ENCODE peak calls at places on chromosomes 4 and X, in seven cellular contexts. L, N, S, K, X, Q and J are unnamed samples.

GRCh38 chr4:128521634-128522253 is 234.1 kb upstream of the PGRMC2 start:
- DNase-seq in L (no peak), N (no peak), S (no peak), K (no peak), X (peak), Q (peak), J (no peak)

GRCh38 chrX:41180194-41180902 is 95.1 kb downstream of the USP9X start:
- DNase-seq in L (peak), N (no peak), S (peak), K (peak), X (peak), Q (peak), J (peak)

GRCh38 chr4:152605641-152606304 is 69.9 kb upstream of the FBXW7 start:
- DNase-seq in L (no peak), N (no peak), S (peak), K (no peak), X (no peak), Q (no peak), J (no peak)

GRCh38 chr4:153989505-153989904 is 200.6 kb upstream of the SFRP2 start:
- DNase-seq in L (no peak), N (no peak), S (no peak), K (no peak), X (no peak), Q (no peak), J (no peak)

GRCh38 chr4:129446074-129446473 is 350.1 kb downstream of the C4orf33 start:
- DNase-seq in L (no peak), N (peak), S (no peak), K (peak), X (no peak), Q (no peak), J (no peak)

GRCh38 chrX:103556941-103557340 is 28.4 kb upstream of the TCEAL4 start:
- DNase-seq in L (no peak), N (no peak), S (no peak), K (no peak), X (no peak), Q (peak), J (no peak)

GRCh38 chrX:24020280-24020876 is 6.6 kb downstream of the KLHL15 start:
- DNase-seq in L (no peak), N (no peak), S (no peak), K (no peak), X (no peak), Q (no peak), J (no peak)

GRCh38 chr4:93870876-93871458 is 42.4 kb downstream of the ATOH1 start:
- DNase-seq in L (no peak), N (no peak), S (no peak), K (no peak), X (no peak), Q (no peak), J (no peak)

GRCh38 chr4:71004281-71004851 is 10.9 kb downstream of the DCK start:
- DNase-seq in L (no peak), N (no peak), S (no peak), K (no peak), X (no peak), Q (peak), J (no peak)

GRCh38 chr4:129641179-129641578 is 545.2 kb downstream of the C4orf33 start:
- DNase-seq in L (peak), N (peak), S (peak), K (peak), X (no peak), Q (peak), J (no peak)

GRCh38 chr4:25863906-25864418 is 1.2 kb upstream of the SEL1L3 start:
- DNase-seq in L (no peak), N (no peak), S (no peak), K (no peak), X (no peak), Q (no peak), J (no peak)

GRCh38 chrX:141733371-141733770 is 34.8 kb upstream of the SPANXD start:
- DNase-seq in L (no peak), N (no peak), S (no peak), K (no peak), X (no peak), Q (no peak), J (no peak)

GRCh38 chr4:13783800-13784411 is 156.4 kb upstream of the BOD1L1 start:
- DNase-seq in L (peak), N (no peak), S (no peak), K (no peak), X (no peak), Q (peak), J (no peak)

GRCh38 chr4:2977116-2978097 is 14.0 kb downstream of the GRK4 start:
- DNase-seq in L (no peak), N (no peak), S (no peak), K (no peak), X (peak), Q (peak), J (no peak)

GRCh38 chr4:140367738-140368137 is 5.7 kb upstream of the SCOC start:
- DNase-seq in L (no peak), N (no peak), S (no peak), K (peak), X (no peak), Q (no peak), J (no peak)

GRCh38 chr4:38753021-38753806 is 29.6 kb downstream of the TLR10 start:
- DNase-seq in L (no peak), N (peak), S (peak), K (peak), X (no peak), Q (peak), J (no peak)

GRCh38 chrX:39772057-39772832 is 325.5 kb downstream of the BCOR start:
- DNase-seq in L (no peak), N (peak), S (no peak), K (no peak), X (peak), Q (peak), J (no peak)

GRCh38 chr4:17552427-17552826 is 24.6 kb upstream of the LAP3 start:
- DNase-seq in L (no peak), N (no peak), S (peak), K (no peak), X (no peak), Q (no peak), J (no peak)

GRCh38 chr4:184503869-184504300 is 29.5 kb upstream of the IRF2 start:
- DNase-seq in L (no peak), N (no peak), S (no peak), K (no peak), X (no peak), Q (no peak), J (no peak)

GRCh38 chr4:156694413-156694812 is 277.2 kb downstream of the PDGFC start:
- DNase-seq in L (no peak), N (no peak), S (no peak), K (no peak), X (no peak), Q (no peak), J (peak)

GRCh38 chrX:70439016-70439415 is 5.6 kb upstream of the DLG3 start:
- DNase-seq in L (no peak), N (no peak), S (no peak), K (no peak), X (no peak), Q (no peak), J (no peak)

GRCh38 chrX:40099046-40099968 is 1.5 kb upstream of the BCOR start:
- DNase-seq in L (peak), N (no peak), S (peak), K (no peak), X (no peak), Q (no peak), J (peak)

GRCh38 chr4:122503214-122503613 is 46.7 kb upstream of the IL2 start:
- DNase-seq in L (no peak), N (no peak), S (no peak), K (no peak), X (no peak), Q (no peak), J (no peak)

GRCh38 chr4:63316633-63317032 is 1092.6 kb downstream of the TECRL start:
- DNase-seq in L (no peak), N (no peak), S (no peak), K (no peak), X (no peak), Q (no peak), J (no peak)

GRCh38 chr4:124321370-124321769 is 391.2 kb downstream of the ANKRD50 start:
- DNase-seq in L (no peak), N (no peak), S (no peak), K (no peak), X (no peak), Q (no peak), J (no peak)

GRCh38 chr4:124318292-124318691 is 394.2 kb downstream of the ANKRD50 start:
- DNase-seq in L (no peak), N (no peak), S (no peak), K (no peak), X (no peak), Q (no peak), J (no peak)

GRCh38 chr4:124325676-124326075 is 386.9 kb downstream of the ANKRD50 start:
- DNase-seq in L (no peak), N (no peak), S (no peak), K (no peak), X (no peak), Q (no peak), J (no peak)

DNA sequence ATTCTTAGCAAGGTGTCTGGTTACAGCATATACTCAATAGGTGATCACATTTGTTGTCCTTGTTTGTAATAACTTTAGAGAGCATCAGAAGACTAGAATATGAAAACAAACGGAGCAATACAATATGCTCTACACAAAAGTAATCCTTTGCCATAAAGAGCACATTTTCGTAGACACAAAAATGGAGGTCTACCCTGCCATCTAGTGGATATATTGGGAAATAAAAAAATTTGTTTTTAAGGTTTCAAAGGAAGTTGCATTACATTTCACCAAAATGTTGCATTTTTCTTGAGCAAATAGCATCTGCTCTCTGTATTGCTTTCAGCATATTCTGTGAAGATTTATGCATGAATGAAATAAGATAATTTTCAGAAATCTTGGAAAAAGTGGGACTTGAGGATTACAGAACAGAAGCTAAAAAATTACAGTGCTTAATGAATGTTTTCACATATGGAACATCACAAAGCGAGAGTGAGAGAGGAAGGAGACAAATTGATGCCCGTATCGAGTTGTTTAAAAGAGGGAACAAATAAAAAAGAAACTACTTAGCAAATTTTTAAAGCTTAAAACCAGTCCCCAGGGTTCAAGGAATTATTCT is 390.2 kb downstream of the ANKRD50 start:
- DNase-seq in L (no peak), N (no peak), S (peak), K (peak), X (peak), Q (peak), J (peak)
- TF ChIP-seq JUND in L (no peak), N (no peak), S (no peak), K (no peak), X (no peak), Q (no peak), J (no peak)

DNA sequence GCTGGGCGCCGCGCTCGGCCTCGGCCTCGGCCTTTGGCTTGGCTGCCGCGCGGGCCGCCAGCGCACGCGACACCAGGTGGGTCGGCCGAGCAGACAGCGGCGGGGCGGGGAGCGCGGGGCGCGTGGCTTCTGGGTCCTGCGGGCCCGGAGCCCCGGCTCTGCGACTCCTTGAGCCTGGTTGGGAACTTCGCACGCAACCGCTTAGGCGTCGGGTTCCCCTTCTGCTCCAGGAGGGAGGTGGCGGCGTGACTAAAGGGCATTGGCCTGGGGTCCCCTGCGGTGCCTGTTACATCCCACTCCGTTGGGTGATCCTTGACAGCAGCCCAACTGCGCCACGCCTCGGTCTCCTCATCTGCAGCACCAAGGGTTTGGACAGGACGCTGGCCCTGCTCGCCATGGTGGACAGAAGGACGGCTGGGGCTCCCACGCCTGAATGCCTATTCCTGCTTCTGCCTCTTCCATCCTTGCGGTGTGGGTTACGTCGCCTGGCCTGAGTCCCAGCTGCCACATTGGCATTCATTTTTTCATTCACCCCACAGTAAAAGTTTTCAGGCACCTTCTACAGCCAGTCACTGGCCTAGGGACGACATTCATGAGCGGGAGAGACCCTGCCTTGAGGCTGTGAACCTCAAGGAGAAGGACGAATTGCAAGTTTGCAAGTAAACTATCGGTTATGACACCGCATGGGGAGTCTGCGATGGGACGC is 631 bp downstream of the EVC start:
- DNase-seq in L (no peak), N (no peak), S (no peak), K (no peak), X (no peak), Q (peak), J (no peak)
- TF ChIP-seq JUND in L (no peak), N (no peak), S (no peak), K (no peak), X (no peak), Q (no peak), J (no peak)

DNA sequence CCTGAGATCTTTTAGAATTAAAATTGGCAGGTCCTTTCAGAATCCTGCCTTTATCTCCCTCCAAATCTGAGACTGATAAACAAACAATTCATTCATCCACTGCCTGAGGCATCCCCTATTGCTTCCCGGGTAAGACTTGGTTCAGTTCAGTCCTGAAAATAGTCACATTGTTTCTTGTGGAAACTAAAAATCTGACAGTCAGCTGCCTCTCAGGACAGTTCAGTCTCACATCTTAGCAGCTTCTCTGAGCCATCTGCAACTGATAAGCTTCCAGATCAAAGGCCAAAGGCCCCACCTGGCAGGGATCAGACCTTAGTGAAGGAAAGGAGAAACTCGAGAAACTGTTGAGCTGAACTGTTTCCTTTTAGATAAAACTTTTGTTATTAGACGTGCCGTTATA is 264.5 kb downstream of the IL15 start:
- DNase-seq in L (no peak), N (no peak), S (no peak), K (no peak), X (no peak), Q (no peak), J (no peak)
- TF ChIP-seq JUND in L (no peak), N (no peak), S (no peak), K (no peak), X (no peak), Q (no peak), J (no peak)

GRCh38 chrX:49082472-49082871 is 2.8 kb upstream of the WDR45 start:
- DNase-seq in L (no peak), N (no peak), S (no peak), K (no peak), X (peak), Q (no peak), J (no peak)

GRCh38 chrX:49073641-49074575 is at the start of gene PRAF2:
- DNase-seq in L (peak), N (peak), S (peak), K (peak), X (no peak), Q (no peak), J (peak)

GRCh38 chrX:49075347-49075746 is 1.5 kb upstream of the PRAF2 start:
- DNase-seq in L (no peak), N (no peak), S (no peak), K (no peak), X (no peak), Q (no peak), J (no peak)

GRCh38 chrX:49077941-49078340 is 1.7 kb downstream of the WDR45 start:
- DNase-seq in L (no peak), N (no peak), S (no peak), K (no peak), X (no peak), Q (no peak), J (no peak)

GRCh38 chrX:49079489-49080428 is at the start of gene WDR45:
- DNase-seq in L (peak), N (no peak), S (peak), K (no peak), X (peak), Q (peak), J (peak)
- TF ChIP-seq JUND in L (peak), N (peak), S (peak), K (no peak), X (peak), Q (peak), J (peak)

GRCh38 chr4:89416968-89417367 is 109.4 kb upstream of the GPRIN3 start:
- DNase-seq in L (no peak), N (no peak), S (no peak), K (no peak), X (no peak), Q (no peak), J (no peak)
- TF ChIP-seq JUND in L (no peak), N (no peak), S (no peak), K (peak), X (no peak), Q (no peak), J (no peak)

DNA sequence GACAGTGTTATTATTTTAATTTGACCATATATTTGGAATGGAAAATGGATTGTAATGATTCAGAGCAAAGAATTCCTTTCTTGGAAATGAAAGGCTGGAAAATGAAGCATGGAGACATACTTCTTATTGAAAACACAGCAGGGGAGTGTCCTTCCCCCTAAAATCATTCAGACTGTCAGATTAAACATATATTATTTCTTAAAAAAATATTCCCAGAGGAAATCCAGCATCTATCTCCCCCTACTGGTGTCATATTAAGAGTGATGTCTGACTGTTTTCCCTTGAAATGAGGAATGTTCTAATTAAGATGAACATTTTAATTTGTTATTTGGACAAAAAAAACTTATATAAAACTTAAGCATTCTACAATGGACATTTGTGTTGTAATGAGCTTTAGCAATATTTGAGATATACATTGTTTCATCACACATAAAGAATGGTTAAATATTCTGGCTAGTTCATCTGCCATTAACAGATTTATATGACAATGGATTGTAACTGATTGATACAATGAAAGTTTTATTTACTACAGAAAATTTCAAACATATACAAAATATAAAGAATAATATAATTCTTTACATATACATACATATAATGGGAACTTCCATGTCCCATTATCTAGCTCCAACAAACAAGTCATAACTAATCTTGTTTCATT is 264.6 kb downstream of the SPRY1 start:
- DNase-seq in L (no peak), N (no peak), S (peak), K (peak), X (peak), Q (no peak), J (no peak)
- TF ChIP-seq JUND in L (no peak), N (no peak), S (no peak), K (no peak), X (no peak), Q (no peak), J (no peak)

DNA sequence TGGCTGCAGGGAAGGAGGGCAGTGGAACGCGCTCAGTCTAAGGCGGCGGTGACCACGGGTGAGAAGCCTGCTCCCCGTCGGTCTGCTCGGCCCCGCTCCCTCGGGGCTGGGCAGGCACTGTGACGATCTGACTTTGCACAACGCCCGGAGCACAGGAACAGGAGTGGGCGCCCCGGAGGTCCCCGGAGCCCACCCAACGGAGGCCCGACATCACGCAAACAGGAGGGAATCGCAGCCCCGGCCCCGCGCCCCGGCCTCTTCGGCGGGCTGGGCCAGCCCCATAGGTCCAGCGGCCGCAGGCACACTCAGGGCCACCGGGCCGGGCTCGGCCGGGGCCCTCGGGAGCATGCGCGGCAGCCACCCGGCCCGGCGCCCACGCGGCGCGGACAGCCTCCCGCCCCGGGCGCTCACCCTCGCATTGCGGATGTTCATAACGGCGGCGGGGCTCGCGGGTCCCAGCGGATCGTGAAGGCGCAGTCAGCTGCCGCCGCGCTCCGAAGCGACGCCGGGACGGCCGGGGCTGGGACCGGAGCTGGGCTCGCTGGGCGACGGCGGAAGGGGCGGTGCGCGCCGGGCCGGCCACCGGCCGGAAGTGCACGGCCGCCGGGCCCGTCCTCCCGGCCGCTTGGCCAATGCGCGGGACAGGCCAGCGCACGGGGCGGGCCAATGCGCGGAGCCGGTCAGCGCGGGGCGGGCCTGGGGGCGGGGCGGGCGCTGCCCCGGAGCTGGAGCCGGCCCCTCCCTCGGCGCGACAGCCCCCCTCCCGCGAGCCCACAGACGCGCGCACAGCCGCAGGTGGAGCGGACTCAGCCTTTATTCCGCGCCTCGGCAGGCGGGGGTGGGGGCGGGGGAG is at the start of gene NAA10:
- DNase-seq in L (no peak), N (no peak), S (peak), K (no peak), X (peak), Q (peak), J (peak)
- TF ChIP-seq JUND in L (no peak), N (no peak), S (no peak), K (no peak), X (no peak), Q (no peak), J (no peak)